ENCODE peak calls at places on chromosome 18, in seven cellular contexts. L is stimulated activated CD4-positive, alpha-beta T cell treated with anti-CD3 and anti-CD28 coated beads, TNF-alpha, amount 100 ng/mL, for 4 hours; V is mesendoderm; K is activated naive CD8-positive, alpha-beta T cell treated with anti-CD3 and anti-CD28 coated beads, Interleukin-2, amount 50 U/mL, for 24 hours; R is iPS DF 19.7; U is stimulated activated CD8-positive, alpha-beta memory T cell treated with anti-CD3 and anti-CD28 coated beads, Interleukin-4, amount 100 ng/mL, for 1 hour; M is neural progenitor cell. Y is an unnamed sample.

GRCh38 chr18:49819768-49820662 is 6.7 kb upstream of the ACAA2 start:
- DNase-seq in V (no peak), K (peak), U (peak), R (no peak), M (no peak), L (no peak), Y (peak)

GRCh38 chr18:54608008-54608642 is 17.1 kb downstream of the DYNAP start:
- DNase-seq in K (no peak), U (no peak), R (no peak), V (no peak), M (no peak), L (no peak), Y (no peak)

GRCh38 chr18:45024357-45025107 is 343.8 kb downstream of the SETBP1 start:
- DNase-seq in V (no peak), M (no peak), K (no peak), L (no peak), R (no peak), U (no peak), Y (no peak)

GRCh38 chr18:36412778-36413177 is 115.3 kb downstream of the FHOD3 start:
- DNase-seq in K (no peak), U (no peak), L (no peak), M (peak), V (peak), R (peak), Y (no peak)

GRCh38 chr18:59055345-59056032 is 84.2 kb upstream of the SEC11C start:
- DNase-seq in R (no peak), V (peak), U (no peak), L (no peak), M (peak), K (no peak), Y (no peak)

GRCh38 chr18:13797157-13797611 is 26.8 kb upstream of the MC5R start:
- DNase-seq in V (no peak), L (no peak), K (no peak), U (no peak), M (no peak), R (no peak), Y (no peak)

GRCh38 chr18:10169064-10169562 is 255.3 kb downstream of the VAPA start:
- DNase-seq in M (no peak), V (no peak), K (no peak), U (no peak), L (no peak), R (no peak), Y (no peak)

GRCh38 chr18:28125051-28125450 is 51.9 kb downstream of the CDH2 start:
- DNase-seq in V (no peak), M (no peak), U (no peak), K (no peak), R (no peak), L (no peak), Y (no peak)

GRCh38 chr18:754666-755065 is 42.2 kb upstream of the ENOSF1 start:
- DNase-seq in L (no peak), U (no peak), K (no peak), M (no peak), R (no peak), V (no peak), Y (no peak)

GRCh38 chr18:24488824-24489493 is 28.5 kb downstream of the HRH4 start:
- DNase-seq in R (no peak), V (peak), U (no peak), L (no peak), K (no peak), M (peak), Y (no peak)

GRCh38 chr18:48629730-48630324 is 91.0 kb downstream of the CTIF start:
- DNase-seq in M (no peak), V (peak), R (no peak), L (no peak), K (no peak), U (no peak), Y (no peak)

GRCh38 chr18:7520200-7520780 is 46.8 kb upstream of the PTPRM start:
- DNase-seq in K (no peak), V (no peak), U (no peak), M (no peak), R (no peak), L (no peak), Y (no peak)

GRCh38 chr18:7523772-7524171 is 43.3 kb upstream of the PTPRM start:
- DNase-seq in V (peak), M (peak), U (no peak), R (no peak), K (no peak), L (no peak), Y (no peak)

GRCh38 chr18:36993068-36993467 is 164.1 kb downstream of the KIAA1328 start:
- DNase-seq in V (no peak), M (no peak), L (no peak), R (no peak), U (no peak), K (no peak), Y (no peak)

GRCh38 chr18:41593276-41593675 is 361.8 kb upstream of the PIK3C3 start:
- DNase-seq in L (no peak), U (no peak), K (no peak), V (no peak), M (no peak), R (no peak), Y (no peak)

GRCh38 chr18:49238433-49239042 is 221.9 kb downstream of the DYM start:
- DNase-seq in K (no peak), U (no peak), L (no peak), M (peak), V (no peak), R (no peak), Y (peak)

GRCh38 chr18:79520473-79521390 is 125.0 kb downstream of the NFATC1 start:
- DNase-seq in M (no peak), L (no peak), U (no peak), V (no peak), K (no peak), R (no peak), Y (no peak)

GRCh38 chr18:1013951-1014350 is 109.3 kb downstream of the ADCYAP1 start:
- DNase-seq in V (peak), L (no peak), R (no peak), M (no peak), U (no peak), K (no peak), Y (no peak)

GRCh38 chr18:9810216-9810804 is 75.5 kb upstream of the TXNDC2 start:
- DNase-seq in K (no peak), U (no peak), M (no peak), R (no peak), V (no peak), L (no peak), Y (no peak)

GRCh38 chr18:72091369-72091768 is 452.8 kb downstream of the CBLN2 start:
- DNase-seq in R (peak), L (no peak), V (peak), K (no peak), U (no peak), M (no peak), Y (no peak)

GRCh38 chr18:58476022-58476421 is 152.9 kb downstream of the ALPK2 start:
- DNase-seq in V (no peak), L (no peak), K (no peak), U (no peak), M (no peak), R (no peak), Y (no peak)

Y was measured in activated CD8-positive, alpha-beta T cell treated with anti-CD3 and anti-CD28 coated beads for 36 hours.